ENCODE peak calls at places on chromosomes 13 and 19, in ten cellular contexts. L is stimulated activated CD4-positive, alpha-beta T cell treated with anti-CD3 and anti-CD28 coated beads, Interleukin-2, amount 100 ng/mL, for 48 hours; S is tibial artery; K is uterus; Q is stimulated activated CD8-positive, alpha-beta memory T cell treated with anti-CD3 and anti-CD28 coated beads, Interleukin-15, amount 100 ng/mL, for 4 hours; W is neuronal stem cell; P is fibroblast of mammary gland; M is HT1080; U is cerebellar nuclear complex; E is progenitor cell of endocrine pancreas. C is an unnamed sample.

GRCh38 chr13:75836441-75836840 is 200.3 kb downstream of the LMO7 start:
- DNase-seq in L (no peak), S (no peak), K (no peak), Q (no peak), W (no peak), P (no peak), M (no peak), U (no peak), E (no peak), C (no peak)

GRCh38 chr19:39506598-39506943 is 7.8 kb downstream of the DLL3 start:
- DNase-seq in L (no peak), S (no peak), K (no peak), Q (no peak), W (no peak), P (no peak), M (no peak), U (no peak), E (no peak), C (no peak)

GRCh38 chr13:94607939-94608338 is 6.3 kb downstream of the GPR180 start:
- DNase-seq in L (no peak), S (no peak), K (no peak), Q (no peak), W (no peak), P (peak; percentile 31), M (no peak), U (no peak), E (no peak), C (no peak)

GRCh38 chr19:5666921-5667610 is 13.2 kb downstream of the MICOS13 start:
- DNase-seq in L (no peak), S (no peak), K (no peak), Q (no peak), W (no peak), P (no peak), M (no peak), U (no peak), E (no peak), C (no peak)

GRCh38 chr13:83168575-83168974 is 713.7 kb downstream of the SLITRK1 start:
- DNase-seq in L (no peak), S (no peak), K (no peak), Q (no peak), W (no peak), P (no peak), M (no peak), U (no peak), E (no peak), C (no peak)

GRCh38 chr19:50551713-50552187 is 16.5 kb downstream of the LRRC4B start:
- DNase-seq in L (no peak), S (no peak), K (no peak), Q (no peak), W (peak; percentile 75), P (no peak), M (no peak), U (no peak), E (no peak), C (no peak)

GRCh38 chr19:13729859-13730258 is 34.5 kb upstream of the MRI1 start:
- DNase-seq in L (no peak), S (no peak), K (no peak), Q (no peak), W (no peak), P (peak; percentile 25), M (no peak), U (no peak), E (no peak), C (no peak)

GRCh38 chr19:57537953-57538547 is 10.9 kb downstream of the ZNF549 start:
- DNase-seq in L (no peak), S (no peak), K (no peak), Q (no peak), W (no peak), P (peak; percentile 6), M (no peak), U (no peak), E (no peak), C (no peak)

GRCh38 chr19:32230441-32230840 is 115.0 kb upstream of the ZNF507 start:
- DNase-seq in L (no peak), S (no peak), K (no peak), Q (no peak), W (no peak), P (no peak), M (no peak), U (no peak), E (no peak), C (no peak)

GRCh38 chr19:7636691-7637373 is at the start of gene STXBP2:
- DNase-seq in L (peak; percentile 96), S (peak; percentile 44), K (no peak), Q (peak; percentile 85), W (peak; percentile 46), P (no peak), M (no peak), U (no peak), E (peak; percentile 85), C (peak; percentile 88)

GRCh38 chr19:33241530-33242101 is 16.0 kb upstream of the SLC7A10 start:
- DNase-seq in L (no peak), S (no peak), K (peak; percentile 28), Q (peak; percentile 23), W (no peak), P (peak; percentile 39), M (no peak), U (no peak), E (no peak), C (no peak)

GRCh38 chr13:111857336-111857735 is 209.6 kb upstream of the SOX1 start:
- DNase-seq in L (no peak), S (no peak), K (no peak), Q (no peak), W (no peak), P (no peak), M (no peak), U (no peak), E (no peak), C (no peak)

GRCh38 chr19:42108527-42109389 is 23.5 kb downstream of the POU2F2 start:
- DNase-seq in L (peak; percentile 93), S (peak; percentile 77), K (peak; percentile 47), Q (peak; percentile 70), W (peak; percentile 88), P (peak; percentile 92), M (peak; percentile 83), U (no peak), E (peak; percentile 79), C (peak; percentile 92)

GRCh38 chr19:1125601-1126533 is 22.1 kb downstream of the GPX4 start:
- DNase-seq in L (no peak), S (peak; percentile 22), K (no peak), Q (no peak), W (no peak), P (peak; percentile 38), M (peak; percentile 68), U (no peak), E (no peak), C (no peak)

GRCh38 chr19:3096267-3096901 is 2.2 kb downstream of the GNA11 start:
- DNase-seq in L (no peak), S (no peak), K (no peak), Q (no peak), W (no peak), P (no peak), M (no peak), U (no peak), E (no peak), C (no peak)

GRCh38 chr19:50639121-50640112 is at the start of gene SYT3:
- DNase-seq in L (peak; percentile 23), S (no peak), K (peak; percentile 17), Q (no peak), W (peak; percentile 66), P (peak; percentile 16), M (no peak), U (no peak), E (peak; percentile 38), C (no peak)

GRCh38 chr13:29524641-29525040 is 70.8 kb downstream of the SLC7A1 start:
- DNase-seq in L (no peak), S (no peak), K (no peak), Q (no peak), W (no peak), P (no peak), M (no peak), U (no peak), E (no peak), C (no peak)

GRCh38 chr13:94710881-94711560 is 1.3 kb downstream of the SOX21 start:
- DNase-seq in L (no peak), S (no peak), K (no peak), Q (no peak), W (no peak), P (no peak), M (no peak), U (no peak), E (peak; percentile 36), C (no peak)

GRCh38 chr13:99421271-99421670 is 80.0 kb upstream of the TM9SF2 start:
- DNase-seq in L (no peak), S (no peak), K (no peak), Q (no peak), W (no peak), P (no peak), M (no peak), U (no peak), E (no peak), C (no peak)

GRCh38 chr19:15913384-15913783 is 15.5 kb upstream of the CYP4F2 start:
- DNase-seq in L (no peak), S (no peak), K (no peak), Q (no peak), W (no peak), P (no peak), M (no peak), U (no peak), E (no peak), C (no peak)

GRCh38 chr13:94209110-94209509 is 270.4 kb downstream of the DCT start:
- DNase-seq in L (no peak), S (no peak), K (no peak), Q (no peak), W (no peak), P (peak; percentile 58), M (no peak), U (no peak), E (no peak), C (no peak)

GRCh38 chr19:32824136-32824835 is 45.3 kb downstream of the SLC7A9 start:
- DNase-seq in L (no peak), S (no peak), K (no peak), Q (no peak), W (no peak), P (no peak), M (no peak), U (no peak), E (no peak), C (no peak)

GRCh38 chr19:33175886-33176669 is 18.1 kb upstream of the LRP3 start:
- DNase-seq in L (peak; percentile 23), S (no peak), K (peak; percentile 43), Q (no peak), W (no peak), P (peak; percentile 22), M (peak; percentile 36), U (no peak), E (peak; percentile 23), C (no peak)

GRCh38 chr19:44745386-44745831 is 3.1 kb upstream of the BCL3 start:
- DNase-seq in L (no peak), S (peak; percentile 78), K (peak; percentile 78), Q (no peak), W (no peak), P (peak; percentile 83), M (peak; percentile 43), U (no peak), E (no peak), C (no peak)

GRCh38 chr19:38388310-38389100 is at the start of gene SPRED3:
- DNase-seq in L (no peak), S (no peak), K (no peak), Q (no peak), W (no peak), P (no peak), M (no peak), U (no peak), E (peak; percentile 51), C (no peak)

GRCh38 chr13:48456546-48456945 is 43.6 kb upstream of the LPAR6 start:
- DNase-seq in L (no peak), S (no peak), K (no peak), Q (no peak), W (no peak), P (no peak), M (no peak), U (no peak), E (no peak), C (no peak)

GRCh38 chr19:38142176-38143035 is 81.6 kb downstream of the DPF1 start:
- DNase-seq in L (peak; percentile 37), S (peak; percentile 55), K (peak; percentile 31), Q (peak; percentile 2), W (peak; percentile 68), P (peak; percentile 51), M (peak; percentile 36), U (no peak), E (peak; percentile 38), C (peak; percentile 14)

GRCh38 chr19:862529-863304 is 3.3 kb downstream of the CFD start:
- DNase-seq in L (peak; percentile 81), S (no peak), K (peak; percentile 53), Q (peak; percentile 37), W (peak; percentile 57), P (peak; percentile 33), M (no peak), U (no peak), E (no peak), C (peak; percentile 67)

C was measured in stimulated activated effector memory CD8-positive, alpha-beta T cell treated with anti-CD3 and anti-CD28 coated beads, Interleukin-12 subunit alpha, Interleukin-12 subunit beta, amount 100 ng/mL, for 72 hours.